ENCODE peak calls at places on chromosomes 4 and X, in five cellular contexts. One of them, this sample, is unnamed.
A peak's percentile ranks its signal among the peaks of the same experiment; 100 is the strongest.

GRCh38 chrX:153875391-153876111 is 10.4 kb downstream of the L1CAM start:
- DNase-seq in dorsolateral prefrontal cortex: peak; percentile 29
- DNase-seq in CD8-positive, alpha-beta T cell: peak; percentile 83
- DNase-seq in astrocyte of the cerebellum: no peak
- DNase-seq in AG10803: peak; percentile 8
- DNase-seq in this sample: peak; percentile 53

GRCh38 chr4:40927108-40927507 is 177.4 kb downstream of the NSUN7 start:
- DNase-seq in dorsolateral prefrontal cortex: no peak
- DNase-seq in CD8-positive, alpha-beta T cell: no peak
- DNase-seq in astrocyte of the cerebellum: no peak
- DNase-seq in AG10803: no peak
- DNase-seq in this sample: no peak

GRCh38 chrX:129980043-129980442 is 2.4 kb upstream of the BCORL1 start:
- DNase-seq in dorsolateral prefrontal cortex: no peak
- DNase-seq in CD8-positive, alpha-beta T cell: no peak
- DNase-seq in astrocyte of the cerebellum: no peak
- DNase-seq in AG10803: no peak
- DNase-seq in this sample: peak; percentile 20

GRCh38 chr4:76526585-76526990 is 91.6 kb downstream of the SHROOM3 start:
- DNase-seq in dorsolateral prefrontal cortex: no peak
- DNase-seq in CD8-positive, alpha-beta T cell: no peak
- DNase-seq in astrocyte of the cerebellum: no peak
- DNase-seq in AG10803: peak; percentile 73
- DNase-seq in this sample: no peak

GRCh38 chr4:118338981-118339765 is 13.6 kb downstream of the PRSS12 start:
- DNase-seq in dorsolateral prefrontal cortex: no peak
- DNase-seq in CD8-positive, alpha-beta T cell: no peak
- DNase-seq in astrocyte of the cerebellum: peak; percentile 66
- DNase-seq in AG10803: peak; percentile 66
- DNase-seq in this sample: no peak

GRCh38 chrX:129779747-129780146 is at the start of gene SASH3:
- DNase-seq in dorsolateral prefrontal cortex: no peak
- DNase-seq in CD8-positive, alpha-beta T cell: peak; percentile 80
- DNase-seq in astrocyte of the cerebellum: no peak
- DNase-seq in AG10803: no peak
- DNase-seq in this sample: peak; percentile 47

GRCh38 chrX:66023726-66024467 is 16.0 kb downstream of the VSIG4 start:
- DNase-seq in dorsolateral prefrontal cortex: no peak
- DNase-seq in CD8-positive, alpha-beta T cell: no peak
- DNase-seq in astrocyte of the cerebellum: no peak
- DNase-seq in AG10803: no peak
- DNase-seq in this sample: no peak

GRCh38 chrX:85992811-85993229 is 54.5 kb downstream of the CHM start:
- DNase-seq in dorsolateral prefrontal cortex: no peak
- DNase-seq in CD8-positive, alpha-beta T cell: no peak
- DNase-seq in astrocyte of the cerebellum: peak; percentile 4
- DNase-seq in AG10803: peak; percentile 37
- DNase-seq in this sample: no peak

GRCh38 chr4:47814896-47815295 is 23.0 kb downstream of the CORIN start:
- DNase-seq in dorsolateral prefrontal cortex: no peak
- DNase-seq in CD8-positive, alpha-beta T cell: no peak
- DNase-seq in astrocyte of the cerebellum: no peak
- DNase-seq in AG10803: peak; percentile 33
- DNase-seq in this sample: no peak

GRCh38 chrX:65971151-65971550 is 68.7 kb downstream of the VSIG4 start:
- DNase-seq in dorsolateral prefrontal cortex: no peak
- DNase-seq in CD8-positive, alpha-beta T cell: no peak
- DNase-seq in astrocyte of the cerebellum: no peak
- DNase-seq in AG10803: no peak
- DNase-seq in this sample: no peak

GRCh38 chr4:139014391-139015268 is 951 bp upstream of the NOCT start:
- DNase-seq in dorsolateral prefrontal cortex: no peak
- DNase-seq in CD8-positive, alpha-beta T cell: no peak
- DNase-seq in astrocyte of the cerebellum: peak; percentile 91
- DNase-seq in AG10803: peak; percentile 95
- DNase-seq in this sample: no peak

GRCh38 chr4:147042046-147042445 is 96.4 kb upstream of the TTC29 start:
- DNase-seq in dorsolateral prefrontal cortex: no peak
- DNase-seq in CD8-positive, alpha-beta T cell: no peak
- DNase-seq in astrocyte of the cerebellum: no peak
- DNase-seq in AG10803: no peak
- DNase-seq in this sample: no peak

GRCh38 chrX:129427267-129427666 is 96.0 kb downstream of the SMARCA1 start:
- DNase-seq in dorsolateral prefrontal cortex: no peak
- DNase-seq in CD8-positive, alpha-beta T cell: no peak
- DNase-seq in astrocyte of the cerebellum: no peak
- DNase-seq in AG10803: no peak
- DNase-seq in this sample: no peak

GRCh38 chrX:83508006-83508405 is at the start of gene POU3F4:
- DNase-seq in dorsolateral prefrontal cortex: peak; percentile 43
- DNase-seq in CD8-positive, alpha-beta T cell: no peak
- DNase-seq in astrocyte of the cerebellum: peak; percentile 74
- DNase-seq in AG10803: peak; percentile 0
- DNase-seq in this sample: no peak

GRCh38 chrX:114675365-114675764 is 91.5 kb downstream of the HTR2C start:
- DNase-seq in dorsolateral prefrontal cortex: no peak
- DNase-seq in CD8-positive, alpha-beta T cell: no peak
- DNase-seq in astrocyte of the cerebellum: peak; percentile 6
- DNase-seq in AG10803: peak; percentile 83
- DNase-seq in this sample: no peak

GRCh38 chr4:26613735-26614134 is 29.9 kb downstream of the TBC1D19 start:
- DNase-seq in dorsolateral prefrontal cortex: no peak
- DNase-seq in CD8-positive, alpha-beta T cell: no peak
- DNase-seq in astrocyte of the cerebellum: no peak
- DNase-seq in AG10803: no peak
- DNase-seq in this sample: no peak

GRCh38 chr4:62709618-62710252 is 1509.6 kb downstream of the ADGRL3 start:
- DNase-seq in dorsolateral prefrontal cortex: no peak
- DNase-seq in CD8-positive, alpha-beta T cell: no peak
- DNase-seq in astrocyte of the cerebellum: peak; percentile 15
- DNase-seq in AG10803: no peak
- DNase-seq in this sample: no peak

GRCh38 chr4:13783800-13784411 is 156.4 kb upstream of the BOD1L1 start:
- DNase-seq in dorsolateral prefrontal cortex: peak; percentile 92
- DNase-seq in CD8-positive, alpha-beta T cell: no peak
- DNase-seq in astrocyte of the cerebellum: peak; percentile 1
- DNase-seq in AG10803: no peak
- DNase-seq in this sample: no peak

GRCh38 chr4:158172558-158173258 is at the start of gene GASK1B:
- DNase-seq in dorsolateral prefrontal cortex: peak; percentile 61
- DNase-seq in CD8-positive, alpha-beta T cell: no peak
- DNase-seq in astrocyte of the cerebellum: peak; percentile 52
- DNase-seq in AG10803: peak; percentile 65
- DNase-seq in this sample: no peak

GRCh38 chr4:94744830-94745229 is 12.9 kb upstream of the BMPR1B start:
- DNase-seq in dorsolateral prefrontal cortex: no peak
- DNase-seq in CD8-positive, alpha-beta T cell: no peak
- DNase-seq in astrocyte of the cerebellum: no peak
- DNase-seq in AG10803: no peak
- DNase-seq in this sample: no peak

GRCh38 chrX:38985375-38985774 is 184.1 kb downstream of the MID1IP1 start:
- DNase-seq in dorsolateral prefrontal cortex: no peak
- DNase-seq in CD8-positive, alpha-beta T cell: no peak
- DNase-seq in astrocyte of the cerebellum: no peak
- DNase-seq in AG10803: peak; percentile 5
- DNase-seq in this sample: no peak

GRCh38 chrX:25083661-25084060 is 67.9 kb upstream of the ARX start:
- DNase-seq in dorsolateral prefrontal cortex: no peak
- DNase-seq in CD8-positive, alpha-beta T cell: no peak
- DNase-seq in astrocyte of the cerebellum: no peak
- DNase-seq in AG10803: no peak
- DNase-seq in this sample: no peak

GRCh38 chrX:149504226-149504914 is 736 bp downstream of the IDS start:
- DNase-seq in dorsolateral prefrontal cortex: no peak
- DNase-seq in CD8-positive, alpha-beta T cell: peak; percentile 58
- DNase-seq in astrocyte of the cerebellum: no peak
- DNase-seq in AG10803: peak; percentile 12
- DNase-seq in this sample: peak; percentile 40

GRCh38 chr4:35087216-35087615 is 1157.1 kb downstream of the ARAP2 start:
- DNase-seq in dorsolateral prefrontal cortex: no peak
- DNase-seq in CD8-positive, alpha-beta T cell: no peak
- DNase-seq in astrocyte of the cerebellum: no peak
- DNase-seq in AG10803: no peak
- DNase-seq in this sample: no peak

GRCh38 chr4:2040391-2041233 is 18.5 kb upstream of the NAT8L start:
- DNase-seq in dorsolateral prefrontal cortex: no peak
- DNase-seq in CD8-positive, alpha-beta T cell: no peak
- DNase-seq in astrocyte of the cerebellum: no peak
- DNase-seq in AG10803: no peak
- DNase-seq in this sample: no peak

GRCh38 chr4:173243321-173243720 is 74.7 kb downstream of the GALNT7 start:
- DNase-seq in dorsolateral prefrontal cortex: no peak
- DNase-seq in CD8-positive, alpha-beta T cell: no peak
- DNase-seq in astrocyte of the cerebellum: no peak
- DNase-seq in AG10803: peak; percentile 25
- DNase-seq in this sample: no peak

GRCh38 chr4:120331486-120332281 is 265.0 kb upstream of the MAD2L1 start:
- DNase-seq in dorsolateral prefrontal cortex: no peak
- DNase-seq in CD8-positive, alpha-beta T cell: no peak
- DNase-seq in astrocyte of the cerebellum: peak; percentile 41
- DNase-seq in AG10803: no peak
- DNase-seq in this sample: no peak

GRCh38 chr4:89277412-89277811 is 30.2 kb downstream of the GPRIN3 start:
- DNase-seq in dorsolateral prefrontal cortex: no peak
- DNase-seq in CD8-positive, alpha-beta T cell: no peak
- DNase-seq in astrocyte of the cerebellum: no peak
- DNase-seq in AG10803: peak; percentile 34
- DNase-seq in this sample: no peak

GRCh38 chr4:125994024-125994423 is 679.3 kb downstream of the FAT4 start:
- DNase-seq in dorsolateral prefrontal cortex: no peak
- DNase-seq in CD8-positive, alpha-beta T cell: no peak
- DNase-seq in astrocyte of the cerebellum: no peak
- DNase-seq in AG10803: no peak
- DNase-seq in this sample: no peak

GRCh38 chrX:27890611-27891010 is 82.8 kb downstream of the MAGEB10 start:
- DNase-seq in dorsolateral prefrontal cortex: no peak
- DNase-seq in CD8-positive, alpha-beta T cell: no peak
- DNase-seq in astrocyte of the cerebellum: peak; percentile 32
- DNase-seq in AG10803: peak; percentile 27
- DNase-seq in this sample: no peak

GRCh38 chr4:80438016-80438415 is 102.5 kb downstream of the CFAP299 start:
- DNase-seq in dorsolateral prefrontal cortex: no peak
- DNase-seq in CD8-positive, alpha-beta T cell: no peak
- DNase-seq in astrocyte of the cerebellum: no peak
- DNase-seq in AG10803: no peak
- DNase-seq in this sample: no peak

GRCh38 chr4:168335621-168336020 is 17.1 kb upstream of the DDX60 start:
- DNase-seq in dorsolateral prefrontal cortex: no peak
- DNase-seq in CD8-positive, alpha-beta T cell: no peak
- DNase-seq in astrocyte of the cerebellum: no peak
- DNase-seq in AG10803: peak; percentile 12
- DNase-seq in this sample: no peak

GRCh38 chrX:18709833-18710232 is 2.4 kb downstream of the PPEF1 start:
- DNase-seq in dorsolateral prefrontal cortex: no peak
- DNase-seq in CD8-positive, alpha-beta T cell: no peak
- DNase-seq in astrocyte of the cerebellum: no peak
- DNase-seq in AG10803: no peak
- DNase-seq in this sample: no peak

GRCh38 chrX:45070116-45071007 is 130.3 kb downstream of the DIPK2B start:
- DNase-seq in dorsolateral prefrontal cortex: peak; percentile 15
- DNase-seq in CD8-positive, alpha-beta T cell: no peak
- DNase-seq in astrocyte of the cerebellum: peak; percentile 47
- DNase-seq in AG10803: peak; percentile 56
- DNase-seq in this sample: no peak

GRCh38 chrX:47413179-47413594 is 42.8 kb downstream of the ZNF157 start:
- DNase-seq in dorsolateral prefrontal cortex: no peak
- DNase-seq in CD8-positive, alpha-beta T cell: no peak
- DNase-seq in astrocyte of the cerebellum: no peak
- DNase-seq in AG10803: no peak
- DNase-seq in this sample: no peak
- TF ChIP-seq CTCF in dorsolateral prefrontal cortex: no peak
- TF ChIP-seq CTCF in CD8-positive, alpha-beta T cell: no peak
- TF ChIP-seq CTCF in astrocyte of the cerebellum: no peak
- TF ChIP-seq CTCF in AG10803: no peak
- TF ChIP-seq CTCF in this sample: no peak

DNA sequence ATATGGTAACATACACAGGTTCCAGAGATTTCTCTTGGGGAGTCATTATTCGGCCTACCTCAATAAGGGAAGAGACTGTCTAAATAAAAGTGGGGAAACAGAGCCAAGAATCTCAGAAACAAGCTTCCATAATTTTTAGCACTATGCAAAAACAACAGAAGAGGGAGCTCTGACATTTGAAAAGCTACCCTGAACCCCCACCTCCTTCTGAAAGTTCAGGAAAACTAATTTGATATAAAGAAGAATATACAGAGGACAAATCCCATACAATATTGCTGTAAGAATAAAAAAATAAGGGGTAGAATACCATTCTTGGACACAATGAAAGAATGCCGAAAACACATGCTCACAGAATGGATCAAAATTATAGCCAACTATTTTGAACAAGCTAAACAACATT is 14.3 kb upstream of the ZNF41 start:
- DNase-seq in dorsolateral prefrontal cortex: no peak
- DNase-seq in CD8-positive, alpha-beta T cell: no peak
- DNase-seq in astrocyte of the cerebellum: no peak
- DNase-seq in AG10803: peak; percentile 44
- DNase-seq in this sample: no peak
- TF ChIP-seq CTCF in dorsolateral prefrontal cortex: peak; percentile 32
- TF ChIP-seq CTCF in CD8-positive, alpha-beta T cell: no peak
- TF ChIP-seq CTCF in astrocyte of the cerebellum: peak; percentile 41
- TF ChIP-seq CTCF in AG10803: peak; percentile 65
- TF ChIP-seq CTCF in this sample: no peak

DNA sequence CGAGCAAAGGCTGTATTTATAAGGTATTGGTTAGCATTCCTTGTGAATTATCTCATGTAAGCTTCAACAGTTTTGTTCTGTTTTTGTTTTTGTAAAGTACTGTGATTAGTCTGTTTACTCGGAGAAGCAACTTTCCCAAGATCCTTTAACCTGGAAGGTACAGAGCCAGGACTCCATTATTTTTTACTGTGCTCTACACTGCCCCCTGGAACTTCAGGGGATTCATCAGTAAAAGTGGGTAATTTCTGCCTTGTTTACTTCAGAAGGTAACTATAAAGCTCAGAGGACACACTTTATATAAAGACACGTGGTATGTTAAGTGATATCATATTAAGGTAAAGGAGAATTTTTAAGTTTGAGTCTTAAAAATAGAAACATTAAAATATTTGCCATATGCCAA is 124.9 kb downstream of the IQCM start:
- DNase-seq in dorsolateral prefrontal cortex: no peak
- DNase-seq in CD8-positive, alpha-beta T cell: no peak
- DNase-seq in astrocyte of the cerebellum: no peak
- DNase-seq in AG10803: no peak
- DNase-seq in this sample: no peak
- TF ChIP-seq CTCF in dorsolateral prefrontal cortex: no peak
- TF ChIP-seq CTCF in CD8-positive, alpha-beta T cell: no peak
- TF ChIP-seq CTCF in astrocyte of the cerebellum: no peak
- TF ChIP-seq CTCF in AG10803: no peak
- TF ChIP-seq CTCF in this sample: no peak

DNA sequence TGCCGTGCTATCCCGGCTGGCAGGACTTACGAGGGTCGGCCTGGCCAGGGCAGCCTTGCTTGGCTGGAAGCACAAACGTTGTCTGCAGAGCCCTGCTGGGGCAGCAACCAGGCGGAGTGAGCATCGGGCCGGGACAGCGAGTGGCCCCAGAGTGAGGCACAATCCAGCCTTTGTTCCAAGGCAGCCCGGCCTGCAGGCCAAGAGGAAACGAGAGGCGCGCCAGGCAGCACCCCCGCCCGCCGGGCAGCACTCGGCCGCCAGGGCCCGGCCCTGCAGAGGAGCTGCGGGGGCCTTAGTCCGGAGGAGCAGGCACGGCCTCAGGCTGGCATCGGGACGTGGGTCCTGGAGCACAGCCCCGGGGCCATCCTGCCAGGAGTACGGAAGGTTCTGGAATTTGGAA is 24.1 kb downstream of the FGFRL1 start:
- DNase-seq in dorsolateral prefrontal cortex: peak; percentile 84
- DNase-seq in CD8-positive, alpha-beta T cell: no peak
- DNase-seq in astrocyte of the cerebellum: no peak
- DNase-seq in AG10803: peak; percentile 27
- DNase-seq in this sample: no peak
- TF ChIP-seq CTCF in dorsolateral prefrontal cortex: peak; percentile 27
- TF ChIP-seq CTCF in CD8-positive, alpha-beta T cell: no peak
- TF ChIP-seq CTCF in astrocyte of the cerebellum: no peak
- TF ChIP-seq CTCF in AG10803: no peak
- TF ChIP-seq CTCF in this sample: no peak

This sample was measured in activated B cell treated with CpG ODN at 0.5 μM for 24 hours.